ENCODE peak calls at places on chromosome 2, in four cellular contexts. V, D, J and F are unnamed samples. For H3K9me3, the result is how much of the 10 kb centered on the place peaks cover.

GRCh38 chr2:112674229-112674628 is 28.5 kb downstream of the SLC20A1 start:
- DNase-seq in V (peak), D (peak), J (peak), F (no peak)

GRCh38 chr2:218885981-218886447 is 5.4 kb downstream of the WNT10A start:
- DNase-seq in V (no peak), D (no peak), J (no peak), F (no peak)

GRCh38 chr2:216606551-216607527 is 26.4 kb upstream of the IGFBP2 start:
- DNase-seq in V (no peak), D (no peak), J (no peak), F (no peak)

GRCh38 chr2:56449449-56449860 is 265.7 kb downstream of the CCDC85A start:
- DNase-seq in V (no peak), D (no peak), J (no peak), F (no peak)

GRCh38 chr2:210198326-210198725 is 26.9 kb downstream of the ACADL start:
- DNase-seq in V (peak), D (no peak), J (no peak), F (no peak)

GRCh38 chr2:160197587-160197986 is 2.5 kb downstream of the ITGB6 start:
- DNase-seq in V (no peak), D (no peak), J (no peak), F (no peak)

GRCh38 chr2:172969171-172969570 is 106.5 kb upstream of the MAP3K20 start:
- DNase-seq in V (peak), D (no peak), J (no peak), F (no peak)

GRCh38 chr2:66899648-66900047 is 464.7 kb downstream of the MEIS1 start:
- DNase-seq in V (no peak), D (no peak), J (no peak), F (no peak)

GRCh38 chr2:157899125-157899839 is 23.2 kb upstream of the ACVR1 start:
- DNase-seq in V (no peak), D (no peak), J (no peak), F (no peak)

GRCh38 chr2:71669058-71669456 is 215.7 kb downstream of the DYSF start:
- DNase-seq in V (no peak), D (no peak), J (no peak), F (no peak)

DNA sequence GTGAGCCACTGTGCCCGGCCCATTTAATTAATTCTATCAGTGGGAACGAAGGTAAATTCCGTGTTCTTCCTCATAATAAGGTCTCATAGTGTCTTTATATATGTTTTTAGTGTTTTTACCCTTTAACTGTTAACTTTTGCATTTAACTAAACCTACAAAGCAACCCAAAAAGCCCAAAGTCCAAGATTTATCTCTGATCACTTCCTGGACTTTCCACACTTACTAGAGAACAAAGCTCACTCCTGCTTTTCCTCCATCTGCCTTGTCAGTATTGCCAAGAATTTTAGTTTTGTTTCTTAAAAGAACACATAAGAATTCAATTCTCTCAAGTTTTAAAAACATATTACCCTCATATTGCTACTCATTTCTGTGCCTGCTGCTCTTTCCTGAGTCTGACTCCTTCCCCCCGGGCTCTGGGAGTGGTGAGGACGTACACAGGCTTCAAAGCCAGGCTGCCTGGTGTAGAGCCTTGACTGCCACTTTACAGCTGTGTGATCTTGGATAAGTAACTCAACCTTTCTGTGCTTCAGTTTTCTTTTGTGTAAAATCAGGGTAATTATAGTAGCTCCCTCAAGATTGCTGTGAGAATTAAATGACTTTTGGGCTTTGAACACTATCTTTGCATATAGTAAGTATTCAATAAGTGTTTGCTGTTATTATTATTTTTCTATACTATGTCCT is 24.9 kb upstream of the GPR155 start:
- DNase-seq in V (no peak), D (no peak), J (no peak), F (no peak)
- H3K9me3 ChIP-seq in V (under half), D (under half), J (under half), F (under half)

GRCh38 chr2:239002591-239002959 is 154.7 kb downstream of the TWIST2 start:
- DNase-seq in V (no peak), D (no peak), J (no peak), F (no peak)

GRCh38 chr2:239005586-239005985 is 157.7 kb downstream of the TWIST2 start:
- DNase-seq in V (no peak), D (no peak), J (no peak), F (no peak)

GRCh38 chr2:239003933-239004636 is 156.2 kb downstream of the TWIST2 start:
- DNase-seq in V (no peak), D (no peak), J (no peak), F (no peak)

GRCh38 chr2:239001794-239002193 is 153.9 kb downstream of the TWIST2 start:
- DNase-seq in V (no peak), D (no peak), J (no peak), F (no peak)

DNA sequence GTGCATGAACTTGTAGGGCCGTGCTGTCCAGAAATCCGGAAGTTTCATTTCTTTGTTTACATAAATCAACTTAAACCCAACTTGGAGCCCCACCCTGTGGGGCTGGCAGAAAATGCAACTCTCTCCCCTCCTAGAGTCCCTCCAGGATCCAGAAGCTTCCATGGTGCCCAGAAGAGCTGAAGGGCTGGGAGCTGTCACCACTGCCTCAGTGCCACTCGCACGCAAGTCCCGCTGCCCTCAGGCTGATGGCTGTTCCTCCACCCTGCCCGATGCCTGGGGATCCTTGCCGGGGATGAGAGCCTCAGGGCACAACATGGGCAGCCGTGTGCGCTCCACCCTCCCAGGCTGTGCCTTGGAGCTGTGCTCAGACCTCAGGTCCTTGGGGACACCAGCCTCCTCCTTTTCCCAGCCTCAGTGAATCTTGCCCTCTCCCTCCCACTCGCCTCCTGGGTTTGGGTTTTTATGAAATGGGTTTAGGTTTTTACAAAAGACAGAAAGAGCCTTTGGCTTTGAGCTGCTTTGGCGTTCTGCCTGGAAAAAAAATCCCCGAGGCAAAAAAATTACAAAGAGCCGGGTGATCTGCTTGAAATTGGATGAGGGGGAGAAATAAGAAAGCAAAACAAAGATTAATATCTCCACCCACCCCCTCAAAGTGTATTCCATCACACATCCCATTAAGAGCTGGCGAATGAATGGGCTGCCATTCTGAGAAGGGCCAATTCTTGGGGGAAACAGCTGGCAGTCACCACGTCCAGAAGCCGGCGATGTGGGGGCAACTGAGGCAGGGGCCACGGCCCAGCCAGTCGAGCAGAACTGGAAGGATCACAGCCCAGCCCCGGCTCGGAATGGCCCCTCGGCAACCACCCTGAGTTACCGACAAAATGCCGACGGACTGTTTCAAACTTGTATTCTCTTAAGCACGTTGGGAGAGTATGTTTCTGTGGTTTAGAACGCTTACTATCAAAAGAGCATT is 155.4 kb downstream of the TWIST2 start:
- DNase-seq in V (peak), D (no peak), J (no peak), F (no peak)
- H3K27ac ChIP-seq in V (no peak), D (peak), J (peak), F (no peak)

GRCh38 chr2:44135771-44136170 is 32.9 kb upstream of the PPM1B start:
- DNase-seq in V (peak), D (no peak), J (no peak), F (no peak)

GRCh38 chr2:44135307-44135706 is 33.4 kb upstream of the PPM1B start:
- DNase-seq in V (no peak), D (no peak), J (no peak), F (no peak)

GRCh38 chr2:44134848-44135247 is 33.8 kb upstream of the PPM1B start:
- DNase-seq in V (no peak), D (no peak), J (no peak), F (no peak)

GRCh38 chr2:44137048-44137447 is 31.6 kb upstream of the PPM1B start:
- DNase-seq in V (no peak), D (no peak), J (no peak), F (no peak)

GRCh38 chr2:44136186-44136585 is 32.5 kb upstream of the PPM1B start:
- DNase-seq in V (peak), D (no peak), J (no peak), F (no peak)
- H3K9me3 ChIP-seq in V (under half), D (under half), J (under half), F (under half)

DNA sequence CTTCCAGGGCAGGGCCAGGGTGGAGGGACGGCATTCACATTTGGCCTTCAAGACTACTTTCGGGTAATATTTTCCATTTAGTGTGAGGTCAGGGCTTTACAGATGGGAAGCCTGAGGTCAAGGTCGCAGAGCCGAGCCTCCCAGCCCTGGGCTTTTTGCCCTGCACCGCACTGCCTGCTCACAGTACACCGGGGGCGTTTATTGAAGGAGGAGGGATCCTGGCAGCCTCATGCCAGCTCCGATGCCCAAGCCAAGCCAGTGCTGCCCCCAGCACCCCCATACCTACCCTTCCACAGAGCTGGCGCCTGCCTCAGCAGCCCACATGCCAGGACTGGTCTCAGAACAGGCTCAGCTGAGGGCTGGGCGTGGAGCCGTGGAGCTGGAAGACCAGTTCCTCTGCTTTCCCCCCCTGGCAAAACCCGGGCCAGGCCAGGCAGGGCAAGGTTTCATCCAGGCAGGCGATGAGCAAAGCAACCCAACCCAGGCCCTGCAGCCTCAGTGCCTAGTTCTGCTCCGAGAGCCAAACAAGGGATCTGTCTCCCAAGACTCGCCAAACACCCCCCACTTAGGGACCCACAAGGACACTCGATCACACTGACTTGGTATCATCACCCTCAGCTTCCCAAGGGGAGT is 11.9 kb downstream of the SDC1 start:
- DNase-seq in V (no peak), D (peak), J (no peak), F (no peak)
- H3K27ac ChIP-seq in V (peak), D (peak), J (no peak), F (no peak)

GRCh38 chr2:103859238-103859637 is 994.7 kb upstream of the POU3F3 start:
- DNase-seq in V (no peak), D (no peak), J (no peak), F (no peak)
- H3K9me3 ChIP-seq in V (under half), D (under half), J (under half), F (under half)

DNA sequence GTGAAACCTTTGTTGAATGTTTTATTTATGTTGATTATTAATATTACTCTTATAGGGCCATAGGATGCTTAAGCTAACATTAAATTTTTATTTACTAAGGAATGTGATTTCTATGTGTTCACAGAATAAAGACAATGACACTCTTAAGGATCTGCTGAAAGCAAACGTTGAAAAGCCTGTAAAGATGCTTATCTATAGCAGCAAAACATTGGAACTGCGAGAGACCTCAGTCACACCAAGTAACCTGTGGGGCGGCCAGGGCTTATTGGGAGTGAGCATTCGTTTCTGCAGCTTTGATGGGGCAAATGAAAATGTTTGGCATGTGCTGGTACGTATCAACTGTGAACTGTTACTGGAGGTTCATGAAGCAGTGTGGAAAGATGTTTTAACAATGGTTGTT is 20.4 kb downstream of the GORASP2 start:
- DNase-seq in V (no peak), D (no peak), J (no peak), F (no peak)
- H3K27ac ChIP-seq in V (no peak), D (no peak), J (no peak), F (no peak)

GRCh38 chr2:79552653-79553052 is 39.8 kb downstream of the CTNNA2 start:
- DNase-seq in V (no peak), D (no peak), J (no peak), F (no peak)
- H3K9me3 ChIP-seq in V (under half), D (under half), J (half or more), F (under half)

GRCh38 chr2:186659383-186659782 is 34.5 kb upstream of the FAM171B start:
- DNase-seq in V (no peak), D (no peak), J (no peak), F (no peak)
- H3K27ac ChIP-seq in V (no peak), D (no peak), J (no peak), F (no peak)